ENCODE peak calls at places on chromosomes 4 and X, in eight cellular contexts. O, V, Q, D, G, C, R and P are unnamed samples.
A peak's percentile ranks its signal among the peaks of the same experiment; 100 is the strongest.

GRCh38 chr4:113979973-113980615 is 647 bp upstream of the ARSJ start:
- DNase-seq in D (no peak), Q (no peak), R (no peak), C (no peak), V (no peak), G (no peak), O (no peak), P (no peak)

GRCh38 chr4:164252286-164252685 is 501.6 kb upstream of the SMIM31 start:
- DNase-seq in V (no peak), G (peak; percentile 92), O (no peak), Q (no peak), C (peak; percentile 23), R (no peak), D (no peak), P (no peak)

GRCh38 chrX:15675490-15675921 is 10.9 kb upstream of the CLTRN start:
- DNase-seq in C (peak; percentile 90), V (no peak), Q (peak; percentile 91), O (peak; percentile 59), G (no peak), R (peak; percentile 85), D (peak; percentile 94), P (peak; percentile 86)

GRCh38 chr4:127580300-127580699 is 52.5 kb upstream of the INTU start:
- DNase-seq in R (no peak), O (no peak), Q (no peak), C (no peak), V (no peak), D (no peak), G (no peak), P (no peak)

GRCh38 chrX:9149831-9150230 is 115.9 kb upstream of the FAM9B start:
- DNase-seq in D (no peak), R (no peak), V (no peak), Q (no peak), O (no peak), G (no peak), C (no peak), P (no peak)

GRCh38 chr4:36786519-36786918 is 458.0 kb upstream of the NWD2 start:
- DNase-seq in C (no peak), Q (no peak), D (no peak), G (no peak), O (no peak), V (no peak), R (no peak), P (no peak)

GRCh38 chr4:20283039-20283438 is 31.3 kb downstream of the SLIT2 start:
- DNase-seq in C (no peak), D (no peak), R (no peak), G (no peak), O (no peak), V (no peak), Q (no peak), P (no peak)

GRCh38 chr4:165199286-165199685 is 8.1 kb upstream of the KLHL2 start:
- DNase-seq in R (no peak), V (no peak), Q (no peak), D (no peak), G (no peak), C (no peak), O (no peak), P (no peak)

GRCh38 chr4:66404149-66404548 is 733.9 kb upstream of the EPHA5 start:
- DNase-seq in G (no peak), O (no peak), Q (no peak), D (no peak), V (no peak), C (no peak), R (no peak), P (no peak)

GRCh38 chr4:76377922-76378321 is 43.0 kb downstream of the CCDC158 start:
- DNase-seq in D (peak; percentile 79), V (no peak), C (no peak), G (no peak), O (no peak), Q (peak; percentile 36), R (peak; percentile 66), P (no peak)

GRCh38 chr4:74934016-74934821 is 1.3 kb downstream of the PARM1 start:
- DNase-seq in V (peak; percentile 76), D (peak; percentile 51), Q (peak; percentile 45), R (no peak), O (no peak), G (peak; percentile 22), C (peak; percentile 51), P (peak; percentile 57)

GRCh38 chr4:69748176-69748575 is 12.2 kb downstream of the SULT1B1 start:
- DNase-seq in C (no peak), V (no peak), Q (no peak), D (no peak), R (no peak), G (no peak), O (no peak), P (no peak)

GRCh38 chr4:186201535-186202230 is 10.3 kb downstream of the CYP4V2 start:
- DNase-seq in R (peak; percentile 78), D (peak; percentile 82), O (peak; percentile 31), V (no peak), G (no peak), Q (no peak), C (no peak), P (peak; percentile 52)

GRCh38 chr4:48683784-48684666 is 96.1 kb downstream of the FRYL start:
- DNase-seq in R (no peak), Q (no peak), G (no peak), C (no peak), D (no peak), O (no peak), V (no peak), P (no peak)